ENCODE peak calls at places on chromosomes 3 and 15, in eight cellular contexts. L is activated CD8-positive, alpha-beta memory T cell treated with anti-CD3 and anti-CD28 coated beads, Interleukin-2, amount 10 ng/mL, durations not matched to agents 7 days and 5 days; Z is left cardiac atrium; Q is stimulated activated naive CD8-positive, alpha-beta T cell treated with anti-CD3 and anti-CD28 coated beads, Interleukin-15, Interleukin-2, amounts not matched to agents 100 U/mL and 50 U/mL, for 24 hours; D is CD4-positive, CD25-positive, alpha-beta regulatory T cell; E is activated CD4-positive, CD25-positive, alpha-beta regulatory T cell treated with anti-CD3 and anti-CD28 coated beads, Interleukin-2, amount 50 U/mL, for 24 hours; V is pancreas; H is body of pancreas. P is an unnamed sample.

GRCh38 chr3:182342252-182342651 is 451.1 kb upstream of the ATP11B start:
- ATAC-seq in L (no peak), Z (no peak), E (no peak), D (no peak), H (no peak), Q (no peak), V (no peak), P (no peak)

GRCh38 chr3:81874738-81875137 is 113.3 kb upstream of the GBE1 start:
- ATAC-seq in H (no peak), D (no peak), V (no peak), Q (no peak), Z (no peak), E (no peak), L (no peak), P (no peak)

GRCh38 chr15:39887832-39888231 is 32.2 kb downstream of the GPR176 start:
- ATAC-seq in Q (no peak), Z (peak), D (no peak), V (peak), L (no peak), H (peak), E (no peak), P (no peak)

GRCh38 chr3:177642482-177643163 is 445.3 kb upstream of the TBL1XR1 start:
- ATAC-seq in Z (peak), Q (peak), D (peak), V (no peak), E (peak), L (peak), H (no peak), P (no peak)

GRCh38 chr3:9884555-9885165 is 4.6 kb upstream of the CIDEC start:
- ATAC-seq in H (no peak), D (no peak), V (no peak), L (no peak), Q (no peak), Z (peak), E (no peak), P (no peak)

GRCh38 chr3:141255864-141256263 is 24.2 kb downstream of the PXYLP1 start:
- ATAC-seq in L (peak), Q (peak), E (peak), V (peak), D (peak), Z (peak), H (peak), P (no peak)

GRCh38 chr3:152480282-152480953 is 211.7 kb downstream of the MBNL1 start:
- ATAC-seq in Q (no peak), E (no peak), H (no peak), D (no peak), V (no peak), Z (no peak), L (no peak), P (peak)

GRCh38 chr15:87762110-87762509 is 494.4 kb downstream of the NTRK3 start:
- ATAC-seq in L (no peak), Q (no peak), D (no peak), Z (peak), H (no peak), E (no peak), V (no peak), P (peak)

GRCh38 chr3:155097009-155097349 is 16.9 kb downstream of the MME start:
- ATAC-seq in Q (no peak), V (no peak), D (no peak), H (no peak), E (no peak), L (no peak), Z (no peak), P (no peak)

GRCh38 chr3:127196002-127196401 is 3.1 kb downstream of the PRR23E start:
- ATAC-seq in E (no peak), D (no peak), H (no peak), Z (no peak), L (no peak), V (no peak), Q (no peak), P (no peak)

GRCh38 chr15:71495381-71495780 is 315.0 kb upstream of the NR2E3 start:
- ATAC-seq in L (no peak), Z (no peak), H (no peak), V (no peak), Q (no peak), D (no peak), E (no peak), P (no peak)

GRCh38 chr15:90191795-90192494 is 9.2 kb upstream of the SEMA4B start:
- ATAC-seq in V (peak), Q (peak), Z (peak), E (peak), H (peak), D (peak), L (peak), P (peak)

GRCh38 chr15:26598704-26599103 is 174.2 kb downstream of the GABRB3 start:
- ATAC-seq in Q (no peak), H (no peak), V (no peak), Z (no peak), D (no peak), L (no peak), E (no peak), P (no peak)

GRCh38 chr3:124769462-124769861 is 39.2 kb downstream of the UMPS start:
- ATAC-seq in V (no peak), Q (no peak), L (no peak), H (no peak), Z (no peak), D (no peak), E (no peak), P (no peak)

GRCh38 chr3:195580733-195581443 is 2.9 kb downstream of the APOD start:
- ATAC-seq in Z (no peak), D (no peak), V (no peak), Q (no peak), E (no peak), H (no peak), L (no peak), P (no peak)

GRCh38 chr3:109161487-109162108 is 25.1 kb downstream of the C3orf85 start:
- ATAC-seq in Z (no peak), Q (no peak), L (no peak), E (no peak), V (no peak), H (no peak), D (no peak), P (no peak)